ENCODE peak calls at places on chromosomes 4 and X, in five cellular contexts. M is A549, H is breast epithelium, K is HepG2, W is ovary. O is an unnamed sample.

GRCh38 chrX:104854188-104854587 is 288.2 kb downstream of the IL1RAPL2 start:
- DNase-seq in M (no peak), H (no peak), K (no peak), W (no peak), O (no peak)

GRCh38 chr4:113146876-113147358 is 97.5 kb downstream of the ANK2 start:
- DNase-seq in H (no peak), W (peak; percentile 33), K (peak; percentile 73), M (no peak), O (no peak)

GRCh38 chr4:57233391-57233790 is 123.2 kb upstream of the IGFBP7 start:
- DNase-seq in M (no peak), K (no peak), W (no peak), H (no peak), O (no peak)

GRCh38 chrX:147803948-147804347 is 107.8 kb upstream of the FMR1 start:
- DNase-seq in K (peak; percentile 24), M (peak; percentile 0), H (no peak), W (no peak), O (no peak)

GRCh38 chr4:74682567-74683359 is 111.6 kb downstream of the BTC start:
- DNase-seq in W (no peak), M (peak; percentile 9), K (peak; percentile 47), H (no peak), O (no peak)

GRCh38 chr4:124867551-124867950 is 155.0 kb upstream of the ANKRD50 start:
- DNase-seq in W (no peak), H (no peak), M (no peak), K (no peak), O (no peak)

GRCh38 chrX:47723689-47724088 is 64.7 kb upstream of the UXT start:
- DNase-seq in K (peak; percentile 3), M (no peak), H (no peak), W (no peak), O (no peak)

GRCh38 chr4:25760518-25761157 is 102.2 kb downstream of the SEL1L3 start:
- DNase-seq in M (no peak), W (no peak), K (no peak), H (no peak), O (no peak)

GRCh38 chr4:69986663-69987062 is 9.1 kb upstream of the STATH start:
- DNase-seq in H (no peak), K (no peak), W (no peak), M (no peak), O (no peak)

GRCh38 chr4:72951628-72952027 is 117.9 kb downstream of the COX18 start:
- DNase-seq in M (no peak), H (no peak), W (no peak), K (no peak), O (no peak)

GRCh38 chr4:2009651-2010233 is 968 bp upstream of the NELFA start:
- DNase-seq in M (peak; percentile 83), H (no peak), K (peak; percentile 76), W (no peak), O (no peak)

GRCh38 chr4:27000820-27001219 is 140.2 kb downstream of the STIM2 start:
- DNase-seq in W (no peak), K (no peak), M (peak; percentile 4), H (no peak), O (no peak)

GRCh38 chr4:2944882-2945526 is 18.2 kb downstream of the NOP14 start:
- DNase-seq in H (no peak), K (no peak), W (no peak), M (no peak), O (no peak)

GRCh38 chrX:83916525-83916924 is 55.6 kb downstream of the CYLC1 start:
- DNase-seq in W (no peak), M (no peak), K (no peak), H (no peak), O (no peak)

GRCh38 chr4:148015058-148015457 is 283.2 kb downstream of the ARHGAP10 start:
- DNase-seq in K (no peak), M (no peak), H (no peak), W (no peak), O (no peak)

GRCh38 chrX:153443476-153444332 is 2.2 kb downstream of the TREX2 start:
- DNase-seq in W (no peak), M (no peak), H (no peak), K (no peak), O (no peak)

GRCh38 chr4:8224596-8225289 is 25.7 kb downstream of the SH3TC1 start:
- DNase-seq in K (no peak), W (no peak), M (no peak), H (no peak), O (no peak)
- TF ChIP-seq POLR2A in K (no peak), W (no peak), M (no peak), H (no peak), O (no peak)

GRCh38 chr4:24228692-24229091 is 338.8 kb upstream of the PPARGC1A start:
- DNase-seq in M (no peak), H (no peak), K (no peak), W (no peak), O (no peak)
- H3K27ac ChIP-seq in M (no peak overlapping the region), H (no peak overlapping the region), K (no peak overlapping the region), W (no peak overlapping the region), O (no peak overlapping the region)

DNA sequence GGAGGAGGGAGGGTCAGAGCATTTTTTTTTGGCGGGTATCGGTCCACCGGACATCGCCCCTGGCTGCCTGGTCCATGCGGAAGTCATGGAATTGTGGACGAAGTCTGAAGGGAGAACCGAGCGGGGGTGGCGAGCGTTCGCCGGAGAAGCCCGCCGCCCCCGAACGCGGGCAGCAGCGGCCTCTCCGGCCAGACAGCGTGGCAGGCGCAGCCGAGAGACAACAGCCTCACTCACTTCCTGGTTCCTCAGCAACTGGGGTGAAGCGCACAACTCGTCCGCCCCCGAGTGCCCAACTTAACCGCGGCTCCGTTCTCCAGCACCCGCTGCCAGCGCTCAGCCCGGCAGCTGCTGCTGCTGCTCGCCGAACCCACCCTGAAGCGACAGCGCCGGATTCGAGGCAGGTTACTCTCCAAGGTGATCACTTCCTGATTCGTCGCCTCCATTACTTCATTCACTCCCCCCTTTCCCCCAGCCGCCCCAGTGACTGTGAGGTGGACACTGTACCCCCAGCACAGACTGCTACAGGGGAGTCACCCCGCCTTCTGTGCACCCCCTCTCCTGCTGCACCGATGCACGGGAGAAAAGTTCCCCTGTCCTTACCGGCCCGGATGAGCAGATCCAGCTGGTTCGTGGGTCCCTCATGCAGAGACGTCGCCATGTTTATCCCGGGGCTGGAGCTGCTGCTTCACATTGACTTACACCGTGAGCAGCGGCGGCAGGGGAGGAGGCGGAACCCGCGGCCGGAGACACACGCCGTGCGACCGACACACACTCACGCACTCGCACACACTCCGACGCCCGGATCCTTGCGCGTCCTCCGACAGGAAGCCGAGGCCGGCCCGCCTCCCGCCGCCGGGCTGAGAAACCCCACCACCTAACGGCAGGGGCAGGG is 68.2 kb downstream of the NOCT start:
- DNase-seq in W (peak; percentile 83), K (peak; percentile 89), M (peak; percentile 40), H (peak; percentile 82), O (peak; percentile 87)
- TF ChIP-seq POLR2A in W (no peak), K (peak; percentile 82), M (peak; percentile 41), H (no peak), O (peak; percentile 40)

GRCh38 chr4:79575709-79576479 is 167.9 kb upstream of the GK2 start:
- DNase-seq in H (no peak), W (no peak), M (no peak), K (no peak), O (no peak)

GRCh38 chr4:79574741-79575451 is 166.9 kb upstream of the GK2 start:
- DNase-seq in M (no peak), W (no peak), H (no peak), K (no peak), O (no peak)

GRCh38 chr4:79578613-79579012 is 170.6 kb upstream of the GK2 start:
- DNase-seq in W (no peak), M (no peak), H (no peak), K (no peak), O (no peak)

GRCh38 chr4:79576480-79576803 is 168.4 kb upstream of the GK2 start:
- DNase-seq in W (no peak), H (no peak), M (no peak), K (peak; percentile 21), O (no peak)
- H3K27ac ChIP-seq in W (no peak overlapping the region), H (no peak overlapping the region), M (no peak overlapping the region), K (no peak overlapping the region), O (no peak overlapping the region)

GRCh38 chrX:123962794-123963373 is 1.4 kb downstream of the STAG2 start:
- DNase-seq in W (peak; percentile 93), H (peak; percentile 86), K (peak; percentile 88), M (peak; percentile 83), O (peak; percentile 90)
- TF ChIP-seq POLR2A in W (peak; percentile 56), H (peak; percentile 47), K (peak; percentile 22), M (no peak), O (peak; percentile 76)

GRCh38 chr4:87523307-87523706 is 5.9 kb downstream of the SPARCL1 start:
- DNase-seq in H (no peak), K (no peak), M (no peak), W (no peak), O (no peak)

GRCh38 chr4:87525636-87526035 is 3.5 kb downstream of the SPARCL1 start:
- DNase-seq in K (no peak), H (no peak), M (no peak), W (no peak), O (peak; percentile 71)

GRCh38 chr4:87516683-87517082 is 12.5 kb downstream of the SPARCL1 start:
- DNase-seq in K (no peak), H (no peak), M (no peak), W (no peak), O (no peak)

GRCh38 chr4:87524456-87524855 is 4.7 kb downstream of the SPARCL1 start:
- DNase-seq in W (no peak), K (no peak), M (no peak), H (no peak), O (no peak)

DNA sequence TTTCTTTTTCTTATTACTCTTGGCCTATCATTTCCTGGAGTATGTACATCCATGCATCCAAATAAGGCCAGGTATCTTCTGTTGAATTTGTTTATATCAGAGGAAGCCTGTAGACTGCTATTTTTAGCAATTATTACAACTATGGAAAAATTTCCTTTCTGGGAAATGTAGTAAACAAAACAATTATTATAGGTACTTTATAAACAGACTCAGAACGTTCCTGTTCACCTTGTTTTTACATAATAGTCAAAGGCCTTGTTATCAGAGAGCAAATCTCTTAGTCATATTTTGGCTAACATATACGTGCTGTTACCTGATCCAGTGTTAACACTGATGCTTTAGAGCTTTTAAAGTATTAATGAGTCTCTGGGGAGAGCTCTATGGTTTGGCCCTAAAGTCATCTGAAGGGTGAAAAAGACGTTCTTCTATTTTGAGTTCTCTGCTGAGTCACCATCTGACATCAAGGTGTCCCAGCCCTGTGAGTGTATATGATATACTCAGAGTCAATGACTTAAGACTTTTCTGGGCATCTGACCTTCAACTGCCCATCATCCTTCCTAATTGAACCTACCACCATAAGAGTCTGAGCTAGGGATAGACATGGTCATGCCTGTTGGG is 7.3 kb downstream of the SPARCL1 start:
- DNase-seq in W (no peak), M (no peak), K (no peak), H (no peak), O (no peak)
- H3K27ac ChIP-seq in W (no peak overlapping the region), M (no peak overlapping the region), K (no peak overlapping the region), H (peak overlapping the region; percentile 89), O (peak overlapping the region; percentile 95)

O was measured in uterus.